ENCODE peak calls at places on chromosomes 2 and 18, in ten cellular contexts. I, Z, L, T, F, N, X, O, M and V are unnamed samples. For H3K4me1, the result is how much of the 10 kb centered on the place peaks cover.

GRCh38 chr2:37843554-37843953 is 81.5 kb upstream of the RMDN2 start:
- DNase-seq in F (no peak), O (no peak), M (no peak), X (no peak), Z (no peak), T (no peak), N (no peak), L (no peak), I (no peak), V (no peak)

GRCh38 chr18:59516356-59517155 is 157.5 kb upstream of the LMAN1 start:
- DNase-seq in O (peak), I (peak), L (no peak), X (peak), Z (peak), T (peak), M (peak), N (no peak), F (no peak), V (no peak)

GRCh38 chr2:226788881-226789485 is 10.6 kb downstream of the IRS1 start:
- DNase-seq in F (no peak), Z (no peak), L (no peak), X (no peak), O (no peak), M (no peak), I (no peak), T (no peak), N (no peak), V (no peak)

GRCh38 chr18:54393648-54394294 is 36.1 kb downstream of the C18orf54 start:
- DNase-seq in N (no peak), I (no peak), F (no peak), M (no peak), Z (peak), X (no peak), O (no peak), T (no peak), L (no peak), V (no peak)

GRCh38 chr18:9364242-9364641 is 29.7 kb downstream of the TWSG1 start:
- DNase-seq in X (no peak), F (no peak), N (no peak), Z (no peak), L (no peak), M (no peak), T (no peak), O (peak), I (no peak), V (no peak)

GRCh38 chr18:45839415-45840395 is 14.2 kb downstream of the SIGLEC15 start:
- DNase-seq in T (peak), F (no peak), O (peak), M (peak), N (peak), Z (no peak), I (no peak), X (peak), L (no peak), V (no peak)

GRCh38 chr2:224543939-224544338 is 41.2 kb downstream of the CUL3 start:
- DNase-seq in T (no peak), X (no peak), L (no peak), M (no peak), Z (no peak), N (no peak), O (no peak), F (no peak), I (no peak), V (no peak)

GRCh38 chr2:159441182-159441581 is 154.7 kb upstream of the WDSUB1 start:
- DNase-seq in L (no peak), N (no peak), M (no peak), X (no peak), T (no peak), F (no peak), I (no peak), Z (no peak), O (no peak), V (no peak)

GRCh38 chr2:170763232-170763631 is 6.9 kb upstream of the ERICH2 start:
- DNase-seq in Z (no peak), L (no peak), I (no peak), M (no peak), F (no peak), X (no peak), T (no peak), O (no peak), N (no peak), V (no peak)

GRCh38 chr2:224033601-224034000 is 5.5 kb downstream of the SERPINE2 start:
- DNase-seq in Z (no peak), O (no peak), I (no peak), X (no peak), L (no peak), T (no peak), F (no peak), N (no peak), M (no peak), V (no peak)

GRCh38 chr2:44325897-44326296 is 35.4 kb downstream of the PREPL start:
- DNase-seq in Z (no peak), T (no peak), L (no peak), F (no peak), M (no peak), I (no peak), X (no peak), N (no peak), O (no peak), V (no peak)

GRCh38 chr2:26344581-26345283 is 1.2 kb upstream of the SELENOI start:
- DNase-seq in O (peak), Z (peak), L (no peak), N (peak), I (peak), F (no peak), X (peak), M (no peak), T (peak), V (no peak)

GRCh38 chr2:8872821-8873432 is 35.5 kb upstream of the KIDINS220 start:
- DNase-seq in F (no peak), N (peak), X (peak), L (no peak), M (peak), T (peak), I (no peak), O (peak), Z (no peak), V (no peak)

GRCh38 chr2:226445216-226445861 is 354.3 kb downstream of the IRS1 start:
- DNase-seq in F (no peak), N (no peak), X (no peak), Z (no peak), M (no peak), O (no peak), L (no peak), I (no peak), T (no peak), V (no peak)

GRCh38 chr2:8537572-8538155 is 144.2 kb upstream of the ID2 start:
- DNase-seq in O (no peak), T (no peak), X (no peak), L (no peak), F (no peak), I (no peak), M (no peak), Z (no peak), N (no peak), V (no peak)

GRCh38 chr2:101430161-101430560 is 42.9 kb upstream of the CREG2 start:
- DNase-seq in I (no peak), Z (no peak), X (no peak), T (no peak), L (no peak), O (no peak), M (no peak), N (no peak), F (no peak), V (no peak)

GRCh38 chr2:96146151-96146880 is 1.1 kb upstream of the DUSP2 start:
- DNase-seq in F (peak), Z (peak), L (peak), N (no peak), O (peak), M (no peak), X (no peak), T (no peak), I (peak), V (peak)

GRCh38 chr2:180979086-180979934 is 1.1 kb upstream of the UBE2E3 start:
- DNase-seq in I (peak), O (peak), T (peak), L (no peak), F (no peak), M (peak), Z (no peak), X (no peak), N (no peak), V (no peak)

GRCh38 chr2:99692785-99693184 is 203.0 kb upstream of the REV1 start:
- DNase-seq in L (no peak), N (no peak), X (no peak), Z (no peak), M (no peak), F (no peak), T (no peak), I (no peak), O (no peak), V (no peak)

GRCh38 chr2:216799873-216800421 is 59.9 kb downstream of the TNP1 start:
- DNase-seq in L (no peak), Z (peak), F (no peak), T (no peak), M (no peak), N (no peak), I (no peak), X (no peak), O (no peak), V (no peak)

GRCh38 chr2:177430425-177430824 is 37.9 kb downstream of the AGPS start:
- DNase-seq in L (no peak), T (no peak), N (no peak), F (no peak), X (no peak), I (no peak), O (no peak), Z (no peak), M (no peak), V (no peak)

GRCh38 chr2:241123816-241124536 is 21.9 kb upstream of the MTERF4 start:
- DNase-seq in X (no peak), L (peak), Z (peak), I (no peak), O (peak), N (peak), F (peak), T (no peak), M (no peak), V (no peak)

GRCh38 chr18:78978336-78979057 is 1.1 kb upstream of the SALL3 start:
- DNase-seq in X (no peak), N (no peak), M (no peak), Z (no peak), I (no peak), F (no peak), O (no peak), T (peak), L (no peak), V (no peak)

GRCh38 chr2:160363961-160364733 is 129.5 kb downstream of the RBMS1 start:
- DNase-seq in Z (no peak), X (no peak), I (no peak), M (no peak), O (no peak), L (no peak), T (no peak), F (no peak), N (no peak), V (no peak)

GRCh38 chr2:26193578-26194231 is 20.8 kb downstream of the GAREM2 start:
- DNase-seq in Z (no peak), X (no peak), M (no peak), O (no peak), F (no peak), N (no peak), T (no peak), I (no peak), L (no peak), V (no peak)

GRCh38 chr2:102185347-102185746 is 1.5 kb upstream of the IL1RL2 start:
- DNase-seq in T (no peak), N (no peak), F (no peak), O (no peak), X (peak), I (no peak), L (no peak), M (no peak), Z (no peak), V (peak)

GRCh38 chr2:131036269-131036668 is 57.0 kb downstream of the FAM168B start:
- DNase-seq in N (no peak), I (no peak), Z (no peak), X (no peak), L (no peak), F (no peak), T (no peak), M (no peak), O (no peak), V (no peak)
- H3K4me3 ChIP-seq in N (no peak), I (no peak), Z (no peak), X (no peak), L (no peak), F (no peak), T (no peak), M (no peak), O (no peak), V (no peak)

GRCh38 chr2:19355416-19355821 is 3.0 kb downstream of the OSR1 start:
- DNase-seq in F (no peak), X (no peak), N (no peak), I (no peak), Z (no peak), M (no peak), O (peak), T (no peak), L (no peak), V (no peak)
- H3K4me1 ChIP-seq in F (under half), X (under half), N (under half), I (under half), Z (under half), M (under half), O (under half), T (under half), L (half or more), V (half or more)

GRCh38 chr2:237143118-237143517 is 57.4 kb downstream of the COPS8 start:
- DNase-seq in T (no peak), O (no peak), Z (no peak), I (no peak), N (no peak), M (no peak), X (no peak), L (no peak), F (no peak), V (no peak)
- H3K27ac ChIP-seq in T (no peak), O (no peak), Z (no peak), I (no peak), N (peak), M (no peak), X (peak), L (no peak), F (no peak), V (peak)

GRCh38 chr2:85133751-85134254 is 611 bp downstream of the TCF7L1 start:
- DNase-seq in N (peak), F (peak), M (peak), I (peak), X (peak), T (no peak), Z (peak), L (no peak), O (peak), V (peak)

GRCh38 chr2:85132834-85133637 is at the start of gene TCF7L1:
- DNase-seq in F (peak), I (peak), T (peak), L (no peak), Z (peak), M (peak), O (peak), N (peak), X (peak), V (peak)

GRCh38 chr2:85132392-85132791 is 800 bp upstream of the TCF7L1 start:
- DNase-seq in X (peak), M (no peak), N (no peak), L (no peak), Z (no peak), I (peak), T (peak), F (no peak), O (no peak), V (peak)

GRCh38 chr2:85135066-85135914 is 2.1 kb downstream of the TCF7L1 start:
- DNase-seq in N (no peak), M (peak), L (no peak), F (no peak), T (peak), I (peak), X (no peak), O (no peak), Z (no peak), V (no peak)

DNA sequence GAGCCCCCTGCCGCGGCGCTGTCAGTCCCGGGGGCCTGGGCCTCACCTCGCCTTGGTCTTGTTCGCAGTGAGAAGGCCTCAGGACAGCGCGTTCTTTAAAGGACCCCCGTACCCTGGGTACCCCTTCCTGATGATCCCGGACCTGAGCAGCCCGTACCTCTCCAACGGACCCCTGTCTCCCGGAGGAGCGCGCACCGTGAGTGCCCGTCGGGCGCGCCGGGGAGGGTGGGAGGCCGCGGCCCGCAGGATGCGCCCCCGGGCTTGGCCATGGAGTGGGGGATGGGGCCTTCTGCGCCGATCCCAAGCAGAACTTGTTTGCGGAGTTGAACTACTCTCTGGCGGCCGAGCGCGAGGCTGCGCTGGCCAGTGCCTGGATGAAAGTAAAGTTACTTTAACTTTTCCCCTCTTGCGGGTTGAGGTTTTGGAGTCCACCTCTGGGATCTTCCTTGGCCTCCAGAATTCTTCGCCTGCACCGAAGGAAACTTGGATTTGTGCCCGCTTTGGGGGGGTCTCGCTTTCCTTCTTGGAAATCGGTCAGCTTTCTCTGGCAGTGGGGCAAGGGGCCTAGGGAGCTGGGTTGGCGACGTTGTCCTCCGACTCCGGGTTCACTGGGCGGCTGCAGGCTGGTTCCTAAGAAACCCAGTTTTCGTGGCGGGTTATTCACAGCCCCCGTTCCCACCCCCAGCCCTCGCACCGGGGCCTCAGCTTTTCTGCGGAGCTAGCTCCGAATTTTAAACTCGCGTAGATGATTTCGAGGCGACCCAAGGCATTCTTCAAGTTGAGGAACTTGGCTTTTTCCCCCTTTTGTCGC is 1.3 kb downstream of the TCF7L1 start:
- DNase-seq in T (peak), Z (peak), N (peak), M (peak), L (no peak), X (no peak), F (no peak), I (peak), O (peak), V (peak)
- H3K4me3 ChIP-seq in T (peak), Z (peak), N (peak), M (peak), L (no peak), X (peak), F (peak), I (peak), O (peak), V (peak)

GRCh38 chr2:2331905-2332280 is 818 bp upstream of the MYT1L start:
- DNase-seq in Z (no peak), M (peak), F (no peak), N (no peak), L (no peak), X (no peak), T (peak), O (no peak), I (no peak), V (no peak)
- H3K4me1 ChIP-seq in Z (under half), M (under half), F (under half), N (under half), L (under half), X (under half), T (under half), O (under half), I (under half), V (under half)